ENCODE peak calls at places on chromosomes 16 and 17, in four cellular contexts. D is HFF-Myc, X is epithelial cell of esophagus, G is fibroblast of pulmonary artery. P is an unnamed sample.
A peak's percentile ranks its signal among the peaks of the same experiment; 100 is the strongest.

GRCh38 chr17:37084375-37084774 is 135.6 kb downstream of the AATF start:
- DNase-seq in X (no peak), G (no peak), D (no peak), P (no peak)

GRCh38 chr17:68600881-68601564 is at the start of gene FAM20A:
- DNase-seq in X (peak; percentile 18), D (no peak), G (no peak), P (no peak)

GRCh38 chr17:40915199-40915661 is 22.2 kb downstream of the KRT23 start:
- DNase-seq in X (peak; percentile 97), G (peak; percentile 89), D (peak; percentile 65), P (peak; percentile 91)

GRCh38 chr17:64496348-64496785 is 487 bp downstream of the POLG2 start:
- DNase-seq in D (no peak), G (no peak), X (peak; percentile 20), P (no peak)

GRCh38 chr17:69187294-69187693 is 41.3 kb downstream of the ABCA10 start:
- DNase-seq in G (no peak), X (no peak), D (no peak), P (no peak)

GRCh38 chr17:56834380-56835258 is 668 bp downstream of the DGKE start:
- DNase-seq in D (no peak), G (peak; percentile 24), X (peak; percentile 49), P (no peak)

GRCh38 chr16:56362057-56362655 is 63.2 kb downstream of the AMFR start:
- DNase-seq in G (no peak), D (no peak), X (no peak), P (no peak)

GRCh38 chr17:31216053-31216751 is 80.8 kb downstream of the OMG start:
- DNase-seq in D (peak; percentile 52), X (peak; percentile 54), G (peak; percentile 85), P (peak; percentile 55)

GRCh38 chr17:37200497-37200896 is 175.3 kb upstream of the C17orf78 start:
- DNase-seq in X (no peak), G (no peak), D (no peak), P (no peak)

GRCh38 chr16:84959784-84960417 is 51.4 kb downstream of the ZDHHC7 start:
- DNase-seq in X (no peak), D (no peak), G (no peak), P (no peak)

DNA sequence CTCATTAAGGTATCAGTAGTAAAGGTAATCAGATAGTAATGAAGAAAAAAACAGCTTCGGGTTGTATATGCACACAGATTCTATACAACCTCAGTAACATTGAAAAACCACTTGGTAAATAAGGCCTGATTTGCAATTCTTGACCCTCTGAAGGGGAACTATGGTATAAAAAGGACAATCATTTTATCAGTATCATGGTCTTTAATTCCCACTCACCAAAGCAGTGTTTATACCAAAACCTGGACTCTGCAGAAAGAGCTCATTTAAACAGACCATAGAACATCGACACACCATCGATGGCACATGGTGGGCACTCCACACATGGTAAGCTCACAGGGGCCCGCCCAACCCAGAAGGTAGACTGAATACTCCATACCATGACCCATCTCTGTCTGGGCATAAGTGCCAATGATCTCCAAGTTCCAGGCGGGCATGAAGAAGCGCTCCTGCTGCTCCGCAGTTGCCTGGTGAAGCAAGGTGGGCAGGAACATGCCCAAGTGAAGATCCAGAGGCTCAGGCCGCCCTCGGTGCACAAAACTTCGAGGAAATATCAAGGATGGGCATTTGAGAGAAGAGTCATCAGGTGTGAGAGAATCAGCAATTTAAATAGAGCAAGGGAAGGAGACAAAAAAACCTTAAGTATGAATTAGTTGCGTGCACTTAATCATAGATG is 19.0 kb downstream of the ACOX1 start:
- DNase-seq in G (no peak), D (no peak), X (no peak), P (no peak)
- H3K4me3 ChIP-seq in G (no peak overlapping the region), D (no peak overlapping the region), X (no peak overlapping the region), P (no peak overlapping the region)

GRCh38 chr16:72878301-72879269 is 169.3 kb downstream of the ZFHX3 start:
- DNase-seq in D (no peak), G (peak; percentile 85), X (peak; percentile 21), P (no peak)

GRCh38 chr16:72876221-72876620 is 171.7 kb downstream of the ZFHX3 start:
- DNase-seq in D (peak; percentile 77), X (peak; percentile 7), G (peak; percentile 86), P (peak; percentile 82)

GRCh38 chr16:72876981-72877373 is 171.0 kb downstream of the ZFHX3 start:
- DNase-seq in D (no peak), X (no peak), G (peak; percentile 26), P (no peak)

GRCh38 chr16:72875291-72876036 is 172.5 kb downstream of the ZFHX3 start:
- DNase-seq in X (peak; percentile 69), G (no peak), D (no peak), P (no peak)

DNA sequence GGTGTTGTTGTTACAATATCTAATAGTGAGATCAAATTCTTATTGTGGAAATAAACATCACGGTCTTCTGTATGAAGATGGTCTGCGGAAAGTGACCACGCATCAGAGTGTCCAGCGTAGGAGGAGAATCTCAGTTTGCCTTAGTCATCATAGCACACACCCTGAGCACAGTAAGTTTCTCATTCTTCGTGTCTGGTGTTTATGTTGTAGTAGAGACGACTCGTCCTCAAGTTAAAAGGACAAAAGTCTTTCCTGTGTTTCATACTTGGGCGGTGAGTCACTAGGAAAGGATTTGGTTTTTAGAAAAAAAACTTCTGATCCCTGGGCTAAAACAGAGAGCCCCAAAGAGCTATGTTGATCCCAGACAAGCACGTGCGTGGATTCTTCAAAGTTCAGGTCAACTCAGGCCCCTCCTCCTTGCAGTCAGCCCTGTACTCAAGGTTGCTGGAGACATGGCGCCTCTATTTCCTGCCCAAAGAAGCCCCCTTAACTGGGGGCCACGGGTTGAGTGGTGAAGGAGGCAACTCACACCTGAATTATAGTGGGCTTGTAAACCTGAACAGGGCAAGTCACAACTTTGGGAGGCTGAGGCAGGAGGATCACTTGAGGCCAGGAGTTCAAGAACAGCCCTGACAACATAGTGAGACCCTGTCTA is 170.4 kb downstream of the ZFHX3 start:
- DNase-seq in G (peak; percentile 81), X (peak; percentile 76), D (peak; percentile 86), P (peak; percentile 65)
- H3K4me3 ChIP-seq in G (no peak overlapping the region), X (no peak overlapping the region), D (no peak overlapping the region), P (no peak overlapping the region)

DNA sequence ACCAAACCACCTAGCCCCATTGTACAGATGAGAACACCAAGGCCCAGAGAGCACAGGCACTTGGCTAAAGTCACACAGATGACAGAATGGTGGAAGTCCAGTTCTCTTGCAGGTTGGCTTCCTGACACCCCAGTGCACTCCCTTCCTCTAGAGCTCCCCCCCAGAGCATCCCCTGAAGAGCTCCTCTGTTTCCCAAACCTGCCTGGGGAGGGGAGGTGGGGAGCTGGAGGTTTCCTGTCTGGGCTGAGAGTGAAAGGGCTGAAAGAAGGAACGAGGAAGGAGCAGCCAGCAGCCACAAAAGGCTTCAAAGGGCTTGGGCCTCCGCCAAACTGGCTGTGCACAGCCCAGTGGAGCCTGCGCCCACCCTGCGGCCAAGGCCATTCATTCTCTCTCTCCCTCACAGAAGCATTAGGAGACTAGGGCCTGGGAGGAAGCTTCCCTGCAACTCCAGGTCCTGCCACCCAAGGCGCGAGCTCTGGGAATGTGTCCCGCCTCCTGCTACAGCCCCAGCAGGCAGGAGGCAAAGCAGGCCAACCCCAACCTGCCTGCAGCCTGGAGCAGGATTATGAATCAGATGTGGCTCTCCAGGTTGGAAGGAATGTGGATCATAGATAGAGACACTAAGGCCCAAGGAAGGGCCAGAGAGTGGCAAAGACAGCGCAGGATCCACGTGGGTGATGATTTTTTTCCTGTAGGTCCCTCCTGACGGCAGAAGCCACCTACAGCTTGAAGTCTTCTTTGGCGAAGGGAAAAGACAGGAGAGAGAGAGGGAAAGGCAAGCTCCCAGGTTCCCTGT is 913 bp downstream of the SLC13A5 start:
- DNase-seq in D (no peak), G (peak; percentile 14), X (peak; percentile 93), P (no peak)
- H3K4me3 ChIP-seq in D (no peak overlapping the region), G (no peak overlapping the region), X (no peak overlapping the region), P (no peak overlapping the region)

GRCh38 chr17:43020030-43020621 is 2.1 kb downstream of the VAT1 start:
- DNase-seq in X (no peak), D (no peak), G (peak; percentile 60), P (no peak)
- H3K4me3 ChIP-seq in X (no peak overlapping the region), D (no peak overlapping the region), G (peak overlapping the region; percentile 97), P (peak overlapping the region; percentile 21)

DNA sequence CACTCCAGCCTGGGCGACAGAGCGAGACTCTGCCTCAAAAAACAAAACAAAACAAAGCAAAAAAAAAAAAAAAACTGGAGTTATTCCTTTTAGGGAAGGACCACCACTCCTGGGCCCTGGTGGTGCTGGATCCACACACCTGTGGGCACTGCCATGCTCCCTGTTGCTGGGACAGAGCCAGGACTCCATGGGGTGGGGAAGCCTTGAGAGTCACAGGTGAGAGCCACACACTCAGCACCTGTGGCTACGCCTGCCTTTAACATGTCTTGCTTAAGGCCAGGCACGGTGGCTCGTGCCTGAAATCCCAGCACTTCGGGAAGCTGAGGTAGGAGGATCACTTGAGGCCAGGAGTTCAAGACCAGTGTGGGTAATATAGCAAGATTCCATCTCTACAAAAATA is 18.3 kb downstream of the PDIA2 start:
- DNase-seq in X (no peak), G (no peak), D (no peak), P (no peak)
- H3K4me3 ChIP-seq in X (no peak overlapping the region), G (no peak overlapping the region), D (no peak overlapping the region), P (no peak overlapping the region)